ENCODE peak calls at places on chromosomes 11 and 22, in ten cellular contexts. J is MCF 10A; C is NB4; Z is lower lobe of right lung; Y is HTR-8/SVneo; Q is NCI-H2227 treated with DMSO at 0.1 percent for 48 hours; O is effector memory CD8-positive, alpha-beta T cell; U is endothelial cell; L is hypothalamus; X is psoas muscle. S is an unnamed sample.

GRCh38 chr22:27531782-27532530 is 269.6 kb downstream of the MN1 start:
- DNase-seq in J (peak), C (no peak), Z (no peak), Y (peak), Q (no peak), O (no peak), U (no peak), L (no peak), X (no peak), S (no peak)

GRCh38 chr22:20076627-20077172 is 3.3 kb upstream of the DGCR8 start:
- DNase-seq in J (no peak), C (no peak), Z (peak), Y (no peak), Q (no peak), O (no peak), U (no peak), L (no peak), X (no peak), S (no peak)

GRCh38 chr11:65814131-65814959 is 19.4 kb upstream of the SNX32 start:
- DNase-seq in J (no peak), C (peak), Z (peak), Y (no peak), Q (no peak), O (no peak), U (no peak), L (no peak), X (no peak), S (no peak)

GRCh38 chr11:1120532-1121342 is 37.0 kb upstream of the MUC5AC start:
- DNase-seq in J (no peak), C (no peak), Z (no peak), Y (no peak), Q (no peak), O (no peak), U (no peak), L (no peak), X (peak), S (no peak)

GRCh38 chr11:124762077-124762623 is at the start of gene ESAM:
- DNase-seq in J (no peak), C (no peak), Z (peak), Y (no peak), Q (no peak), O (peak), U (peak), L (no peak), X (peak), S (no peak)

GRCh38 chr11:46120361-46120710 is 918 bp downstream of the PHF21A start:
- DNase-seq in J (no peak), C (no peak), Z (peak), Y (no peak), Q (peak), O (no peak), U (peak), L (no peak), X (peak), S (no peak)

GRCh38 chr22:50007057-50007511 is 5.5 kb downstream of the IL17REL start:
- DNase-seq in J (no peak), C (no peak), Z (no peak), Y (no peak), Q (no peak), O (no peak), U (no peak), L (no peak), X (no peak), S (no peak)

GRCh38 chr22:19003518-19003917 is 67.4 kb upstream of the PRODH start:
- DNase-seq in J (no peak), C (no peak), Z (no peak), Y (no peak), Q (no peak), O (no peak), U (no peak), L (no peak), X (no peak), S (no peak)

GRCh38 chr11:33158596-33158995 is 2.7 kb downstream of the CSTF3 start:
- DNase-seq in J (no peak), C (peak), Z (no peak), Y (no peak), Q (no peak), O (no peak), U (no peak), L (no peak), X (no peak), S (no peak)

GRCh38 chr22:26763633-26764295 is 106.4 kb downstream of the MIAT start:
- DNase-seq in J (peak), C (no peak), Z (no peak), Y (peak), Q (no peak), O (no peak), U (no peak), L (no peak), X (no peak), S (no peak)

GRCh38 chr11:13336246-13336873 is 58.8 kb downstream of the BMAL1 start:
- DNase-seq in J (peak), C (no peak), Z (no peak), Y (no peak), Q (no peak), O (no peak), U (no peak), L (no peak), X (no peak), S (no peak)

GRCh38 chr22:25775501-25775900 is 33.5 kb downstream of the MYO18B start:
- DNase-seq in J (no peak), C (no peak), Z (no peak), Y (no peak), Q (no peak), O (no peak), U (peak), L (no peak), X (no peak), S (no peak)

GRCh38 chr11:14448229-14448628 is 51.4 kb downstream of the COPB1 start:
- DNase-seq in J (no peak), C (no peak), Z (no peak), Y (no peak), Q (no peak), O (no peak), U (no peak), L (no peak), X (no peak), S (no peak)